ENCODE peak calls at places on chromosomes 16 and 17, in six cellular contexts. V, A, J, I, Q and G are unnamed samples. For H3K36me3, the result is how much of the 10 kb centered on the place peaks cover.

GRCh38 chr17:73533127-73533526 is 111.1 kb downstream of the SDK2 start:
- DNase-seq in V (peak), A (no peak), J (no peak), I (peak), Q (no peak), G (no peak)

GRCh38 chr17:60160829-60161501 is 11.2 kb downstream of the CA4 start:
- DNase-seq in V (no peak), A (no peak), J (no peak), I (no peak), Q (no peak), G (no peak)

GRCh38 chr17:27417596-27418365 is 38.5 kb upstream of the KSR1 start:
- DNase-seq in V (no peak), A (no peak), J (no peak), I (no peak), Q (no peak), G (no peak)

GRCh38 chr17:32755045-32755805 is 121.7 kb downstream of the MYO1D start:
- DNase-seq in V (no peak), A (peak), J (peak), I (no peak), Q (no peak), G (no peak)

GRCh38 chr16:69499541-69500255 is 66.1 kb upstream of the NFAT5 start:
- DNase-seq in V (no peak), A (no peak), J (no peak), I (no peak), Q (no peak), G (no peak)

GRCh38 chr17:17741346-17742023 is 60.2 kb downstream of the RAI1 start:
- DNase-seq in V (no peak), A (peak), J (peak), I (no peak), Q (no peak), G (peak)

GRCh38 chr16:67516296-67517177 is 12.1 kb upstream of the RIPOR1 start:
- DNase-seq in V (no peak), A (peak), J (no peak), I (no peak), Q (no peak), G (no peak)

GRCh38 chr16:79571753-79572544 is 28.6 kb downstream of the MAF start:
- DNase-seq in V (no peak), A (no peak), J (no peak), I (no peak), Q (no peak), G (no peak)

GRCh38 chr17:77215281-77215680 is 74.5 kb downstream of the SEC14L1 start:
- DNase-seq in V (no peak), A (no peak), J (no peak), I (no peak), Q (no peak), G (no peak)
- H3K36me3 ChIP-seq in V (half or more), A (under half), J (half or more), I (half or more), Q (under half), G (half or more)

GRCh38 chr17:7849185-7850117 is 5.4 kb upstream of the TMEM88 start:
- DNase-seq in V (no peak), A (peak), J (no peak), I (no peak), Q (no peak), G (no peak)
- H3K27ac ChIP-seq in V (no peak), A (no peak), J (no peak), I (no peak), Q (no peak), G (no peak)

GRCh38 chr16:25031132-25031440 is 15.9 kb upstream of the ARHGAP17 start:
- DNase-seq in V (no peak), A (no peak), J (no peak), I (no peak), Q (no peak), G (no peak)
- H3K4me3 ChIP-seq in V (peak), A (no peak), J (no peak), I (peak), Q (peak), G (peak)

GRCh38 chr17:82252511-82253178 is 20.9 kb downstream of the CSNK1D start:
- DNase-seq in V (no peak), A (no peak), J (no peak), I (no peak), Q (no peak), G (no peak)
- H3K36me3 ChIP-seq in V (half or more), A (under half), J (half or more), I (half or more), Q (half or more), G (half or more)

GRCh38 chr17:44005865-44006580 is 1.6 kb downstream of the NAGS start:
- DNase-seq in V (no peak), A (peak), J (no peak), I (no peak), Q (peak), G (no peak)

GRCh38 chr17:44005527-44005864 is 1.1 kb downstream of the NAGS start:
- DNase-seq in V (no peak), A (no peak), J (no peak), I (no peak), Q (no peak), G (no peak)

GRCh38 chr17:44008205-44008909 is 3.9 kb downstream of the NAGS start:
- DNase-seq in V (no peak), A (no peak), J (no peak), I (no peak), Q (no peak), G (no peak)

GRCh38 chr17:44006581-44007345 is 2.3 kb downstream of the NAGS start:
- DNase-seq in V (peak), A (peak), J (peak), I (peak), Q (peak), G (peak)

GRCh38 chr17:44007346-44008204 is 3.2 kb downstream of the NAGS start:
- DNase-seq in V (peak), A (no peak), J (no peak), I (peak), Q (peak), G (no peak)
- H3K27ac ChIP-seq in V (peak), A (peak), J (peak), I (peak), Q (peak), G (peak)